ENCODE peak calls at places on chromosomes 1 and 21, in nine cellular contexts. G, D, B, Z, O, R, C, H and Y are unnamed samples.

GRCh38 chr1:39573736-39574624 is 2.6 kb downstream of the PABPC4 start:
- DNase-seq in G (no peak), D (no peak), B (peak), Z (no peak), O (peak), R (no peak), C (no peak), H (no peak), Y (no peak)

GRCh38 chr1:3775498-3776230 is 3.1 kb downstream of the SMIM1 start:
- DNase-seq in G (peak), D (peak), B (no peak), Z (peak), O (peak), R (no peak), C (peak), H (peak), Y (no peak)

GRCh38 chr1:156970017-156970416 is 49.6 kb downstream of the LRRC71 start:
- DNase-seq in G (no peak), D (no peak), B (peak), Z (no peak), O (peak), R (no peak), C (no peak), H (no peak), Y (no peak)

GRCh38 chr1:35560256-35561225 is 2.9 kb downstream of the NCDN start:
- DNase-seq in G (no peak), D (peak), B (no peak), Z (no peak), O (no peak), R (no peak), C (no peak), H (no peak), Y (no peak)

GRCh38 chr1:205455581-205456382 is at the start of gene BLACAT1:
- DNase-seq in G (no peak), D (no peak), B (no peak), Z (no peak), O (no peak), R (no peak), C (no peak), H (no peak), Y (no peak)

GRCh38 chr1:16279186-16279585 is 42.2 kb upstream of the CPLANE2 start:
- DNase-seq in G (no peak), D (no peak), B (no peak), Z (no peak), O (no peak), R (no peak), C (no peak), H (no peak), Y (no peak)

GRCh38 chr1:60458111-60458510 is 384.5 kb upstream of the C1orf87 start:
- DNase-seq in G (no peak), D (no peak), B (no peak), Z (no peak), O (no peak), R (no peak), C (no peak), H (no peak), Y (no peak)

GRCh38 chr1:245809361-245809760 is 654.6 kb downstream of the KIF26B start:
- DNase-seq in G (no peak), D (no peak), B (no peak), Z (no peak), O (no peak), R (no peak), C (no peak), H (no peak), Y (no peak)

GRCh38 chr1:157448666-157449065 is 103.6 kb downstream of the FCRL5 start:
- DNase-seq in G (no peak), D (no peak), B (no peak), Z (no peak), O (no peak), R (no peak), C (no peak), H (no peak), Y (no peak)

GRCh38 chr1:151934048-151934493 is 24.8 kb upstream of the THEM4 start:
- DNase-seq in G (peak), D (peak), B (peak), Z (peak), O (peak), R (no peak), C (no peak), H (peak), Y (peak)

GRCh38 chr1:221487781-221488520 is 253.9 kb downstream of the DUSP10 start:
- DNase-seq in G (no peak), D (no peak), B (peak), Z (no peak), O (peak), R (no peak), C (peak), H (no peak), Y (peak)

GRCh38 chr1:24918370-24918769 is 11.7 kb downstream of the RUNX3 start:
- DNase-seq in G (no peak), D (no peak), B (no peak), Z (no peak), O (no peak), R (no peak), C (no peak), H (no peak), Y (no peak)

GRCh38 chr1:11881749-11882441 is 23.1 kb upstream of the NPPB start:
- DNase-seq in G (no peak), D (no peak), B (no peak), Z (no peak), O (peak), R (no peak), C (no peak), H (no peak), Y (no peak)
- TF ChIP-seq CTCF in G (no peak), D (no peak), B (no peak), Z (no peak), O (no peak), R (no peak), C (no peak), H (no peak), Y (no peak)

DNA sequence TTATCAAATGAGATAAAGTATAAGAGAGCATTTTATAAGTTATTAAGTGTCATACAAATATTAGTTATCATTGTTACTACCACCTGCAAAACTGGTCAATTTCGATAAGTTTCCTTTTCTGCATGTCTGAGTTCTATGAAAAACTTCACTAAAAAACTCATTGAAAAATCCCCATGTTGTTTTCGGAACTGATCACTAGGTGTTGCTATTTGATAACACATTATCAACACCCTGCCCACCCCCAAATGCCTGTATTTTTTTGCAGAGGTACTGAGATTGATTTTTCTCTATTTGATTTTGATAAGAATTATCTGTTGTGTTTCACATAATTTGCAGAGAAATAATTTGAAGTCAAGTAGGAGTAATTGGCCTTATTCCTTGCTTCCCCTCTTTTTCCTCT is 22.1 kb upstream of the DISP1 start:
- DNase-seq in G (no peak), D (no peak), B (peak), Z (no peak), O (peak), R (no peak), C (no peak), H (no peak), Y (no peak)
- TF ChIP-seq CTCF in G (peak), D (peak), B (peak), Z (peak), O (peak), R (peak), C (peak), H (peak), Y (peak)

GRCh38 chr1:54516249-54516920 is 31.6 kb upstream of the ACOT11 start:
- DNase-seq in G (no peak), D (no peak), B (no peak), Z (no peak), O (no peak), R (no peak), C (no peak), H (no peak), Y (peak)

GRCh38 chr1:54518489-54518888 is 29.5 kb upstream of the ACOT11 start:
- DNase-seq in G (no peak), D (no peak), B (no peak), Z (no peak), O (no peak), R (no peak), C (no peak), H (no peak), Y (no peak)

GRCh38 chr1:54517536-54517935 is 30.5 kb upstream of the ACOT11 start:
- DNase-seq in G (no peak), D (no peak), B (no peak), Z (no peak), O (no peak), R (no peak), C (no peak), H (no peak), Y (no peak)

DNA sequence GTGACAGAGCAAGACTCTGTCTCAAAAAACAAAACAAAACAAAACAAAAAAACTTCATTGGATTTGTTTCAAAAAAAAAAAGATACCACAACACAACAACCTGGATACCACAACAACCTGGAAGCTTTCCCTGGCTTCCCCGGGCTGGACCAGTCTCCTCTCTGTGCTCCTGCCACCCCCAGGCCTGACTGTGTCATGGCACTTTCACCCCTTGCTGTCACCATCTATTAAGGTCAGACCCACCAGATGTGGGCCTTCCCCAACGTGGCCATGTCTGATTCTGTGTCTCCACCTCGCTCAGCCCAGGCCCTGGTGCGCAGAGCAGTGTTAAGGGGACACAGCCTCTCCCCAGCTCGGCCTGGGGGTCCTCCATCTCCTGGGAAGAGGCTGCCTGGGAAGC is 28.3 kb upstream of the ACOT11 start:
- DNase-seq in G (peak), D (no peak), B (no peak), Z (no peak), O (no peak), R (no peak), C (no peak), H (peak), Y (no peak)
- TF ChIP-seq CTCF in G (peak), D (no peak), B (peak), Z (no peak), O (no peak), R (peak), C (no peak), H (peak), Y (peak)

DNA sequence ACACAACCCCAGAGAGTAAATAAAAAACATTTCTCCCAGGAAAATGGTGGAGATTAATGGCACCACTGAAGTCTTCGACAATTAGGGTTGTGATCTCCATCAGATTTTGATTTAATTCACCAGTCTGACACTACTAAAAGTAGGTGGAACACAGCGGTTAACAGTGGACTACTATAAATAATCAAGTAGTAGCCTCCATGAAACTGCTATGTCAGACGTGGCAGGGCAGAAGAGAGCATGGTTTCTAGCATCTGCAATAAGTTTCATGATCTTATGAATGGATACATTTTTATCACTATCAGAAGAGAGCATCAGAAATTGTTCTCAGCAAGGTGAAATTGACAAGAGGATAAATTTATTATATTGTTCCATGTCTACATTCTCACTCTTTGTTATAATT is 1706.6 kb downstream of the MRPL39 start:
- DNase-seq in G (no peak), D (no peak), B (no peak), Z (no peak), O (no peak), R (no peak), C (no peak), H (no peak), Y (no peak)
- TF ChIP-seq CTCF in G (no peak), D (no peak), B (no peak), Z (no peak), O (no peak), R (no peak), C (no peak), H (no peak), Y (no peak)